ENCODE peak calls at places on chromosomes 1 and 21, in nine cellular contexts. One of them, this sample, is unnamed.

GRCh38 chr1:58968360-58968952 is 184.6 kb upstream of the JUN start:
- DNase-seq in endothelial cell: no peak
- DNase-seq in stomach: peak; percentile 87
- DNase-seq in astrocyte of the cerebellum: peak; percentile 32
- DNase-seq in PC-9: no peak
- DNase-seq in mammary epithelial cell: no peak
- DNase-seq in GM12865: peak; percentile 95
- DNase-seq in chondrocyte: no peak
- DNase-seq in fibroblast of mammary gland: peak; percentile 72
- DNase-seq in this sample: no peak

GRCh38 chr1:244713329-244713728 is 60.4 kb downstream of the DESI2 start:
- DNase-seq in astrocyte of the cerebellum: no peak
- DNase-seq in chondrocyte: no peak
- DNase-seq in stomach: no peak
- DNase-seq in mammary epithelial cell: no peak
- DNase-seq in fibroblast of mammary gland: no peak
- DNase-seq in endothelial cell: no peak
- DNase-seq in PC-9: no peak
- DNase-seq in GM12865: no peak
- DNase-seq in this sample: no peak

GRCh38 chr1:154546264-154547043 is 12.0 kb downstream of the UBE2Q1 start:
- DNase-seq in endothelial cell: peak; percentile 77
- DNase-seq in astrocyte of the cerebellum: peak; percentile 9
- DNase-seq in PC-9: peak; percentile 39
- DNase-seq in stomach: peak; percentile 51
- DNase-seq in mammary epithelial cell: peak; percentile 44
- DNase-seq in fibroblast of mammary gland: peak; percentile 63
- DNase-seq in GM12865: peak; percentile 74
- DNase-seq in chondrocyte: no peak
- DNase-seq in this sample: peak; percentile 53

GRCh38 chr1:179447489-179447888 is 81.7 kb downstream of the AXDND1 start:
- DNase-seq in chondrocyte: no peak
- DNase-seq in endothelial cell: peak; percentile 25
- DNase-seq in PC-9: no peak
- DNase-seq in mammary epithelial cell: peak; percentile 4
- DNase-seq in astrocyte of the cerebellum: no peak
- DNase-seq in fibroblast of mammary gland: peak; percentile 10
- DNase-seq in stomach: no peak
- DNase-seq in GM12865: peak; percentile 24
- DNase-seq in this sample: no peak

GRCh38 chr1:238677567-238677966 is 708.8 kb upstream of the CHRM3 start:
- DNase-seq in fibroblast of mammary gland: peak; percentile 77
- DNase-seq in mammary epithelial cell: peak; percentile 38
- DNase-seq in stomach: no peak
- DNase-seq in chondrocyte: no peak
- DNase-seq in PC-9: no peak
- DNase-seq in astrocyte of the cerebellum: no peak
- DNase-seq in endothelial cell: no peak
- DNase-seq in GM12865: no peak
- DNase-seq in this sample: no peak

GRCh38 chr1:1120096-1120495 is 4.2 kb upstream of the C1orf159 start:
- DNase-seq in fibroblast of mammary gland: no peak
- DNase-seq in astrocyte of the cerebellum: no peak
- DNase-seq in chondrocyte: peak; percentile 48
- DNase-seq in stomach: no peak
- DNase-seq in PC-9: no peak
- DNase-seq in GM12865: no peak
- DNase-seq in mammary epithelial cell: no peak
- DNase-seq in endothelial cell: no peak
- DNase-seq in this sample: no peak

GRCh38 chr1:202807926-202808757 is at the start of gene KDM5B:
- DNase-seq in endothelial cell: peak; percentile 69
- DNase-seq in astrocyte of the cerebellum: peak; percentile 31
- DNase-seq in stomach: peak; percentile 77
- DNase-seq in mammary epithelial cell: peak; percentile 70
- DNase-seq in PC-9: peak; percentile 61
- DNase-seq in GM12865: peak; percentile 59
- DNase-seq in chondrocyte: peak; percentile 91
- DNase-seq in fibroblast of mammary gland: peak; percentile 66
- DNase-seq in this sample: peak; percentile 69

GRCh38 chr1:45802343-45803298 is 791 bp upstream of the MAST2 start:
- DNase-seq in fibroblast of mammary gland: peak; percentile 99
- DNase-seq in stomach: peak; percentile 59
- DNase-seq in astrocyte of the cerebellum: peak; percentile 87
- DNase-seq in mammary epithelial cell: peak; percentile 92
- DNase-seq in chondrocyte: no peak
- DNase-seq in endothelial cell: peak; percentile 9
- DNase-seq in GM12865: peak; percentile 62
- DNase-seq in PC-9: peak; percentile 90
- DNase-seq in this sample: peak; percentile 16

GRCh38 chr1:160877221-160877620 is 7.8 kb downstream of the ITLN1 start:
- DNase-seq in fibroblast of mammary gland: no peak
- DNase-seq in PC-9: no peak
- DNase-seq in chondrocyte: no peak
- DNase-seq in mammary epithelial cell: no peak
- DNase-seq in astrocyte of the cerebellum: no peak
- DNase-seq in GM12865: peak; percentile 48
- DNase-seq in endothelial cell: no peak
- DNase-seq in stomach: no peak
- DNase-seq in this sample: no peak
- TF ChIP-seq CTCF in fibroblast of mammary gland: no peak
- TF ChIP-seq CTCF in PC-9: no peak
- TF ChIP-seq CTCF in chondrocyte: no peak
- TF ChIP-seq CTCF in mammary epithelial cell: no peak
- TF ChIP-seq CTCF in astrocyte of the cerebellum: no peak
- TF ChIP-seq CTCF in GM12865: peak; percentile 25
- TF ChIP-seq CTCF in endothelial cell: no peak
- TF ChIP-seq CTCF in stomach: no peak
- TF ChIP-seq CTCF in this sample: peak; percentile 21

DNA sequence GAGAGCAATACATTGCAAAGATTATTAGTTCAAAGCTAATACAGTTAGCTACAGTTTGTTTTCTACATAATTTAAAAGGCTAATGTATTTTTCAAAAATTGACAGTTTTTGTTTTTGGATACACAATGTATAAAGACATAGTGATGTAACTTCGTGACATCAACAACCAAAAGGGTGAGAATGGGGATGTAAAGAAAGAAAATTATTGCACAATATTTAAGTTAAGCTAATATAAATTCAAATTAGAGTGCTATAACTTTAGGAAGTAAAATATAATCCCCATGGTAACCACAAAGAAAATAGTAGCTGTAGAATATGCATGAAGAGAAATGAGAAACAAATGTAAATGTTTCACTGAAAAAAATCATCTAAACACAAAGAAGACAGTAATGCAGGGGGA is 334.4 kb upstream of the DEPDC1 start:
- DNase-seq in stomach: no peak
- DNase-seq in endothelial cell: no peak
- DNase-seq in mammary epithelial cell: no peak
- DNase-seq in PC-9: no peak
- DNase-seq in GM12865: no peak
- DNase-seq in fibroblast of mammary gland: no peak
- DNase-seq in chondrocyte: no peak
- DNase-seq in astrocyte of the cerebellum: no peak
- DNase-seq in this sample: no peak
- TF ChIP-seq CTCF in stomach: no peak
- TF ChIP-seq CTCF in endothelial cell: no peak
- TF ChIP-seq CTCF in mammary epithelial cell: no peak
- TF ChIP-seq CTCF in PC-9: no peak
- TF ChIP-seq CTCF in GM12865: no peak
- TF ChIP-seq CTCF in fibroblast of mammary gland: no peak
- TF ChIP-seq CTCF in chondrocyte: no peak
- TF ChIP-seq CTCF in astrocyte of the cerebellum: no peak
- TF ChIP-seq CTCF in this sample: no peak

DNA sequence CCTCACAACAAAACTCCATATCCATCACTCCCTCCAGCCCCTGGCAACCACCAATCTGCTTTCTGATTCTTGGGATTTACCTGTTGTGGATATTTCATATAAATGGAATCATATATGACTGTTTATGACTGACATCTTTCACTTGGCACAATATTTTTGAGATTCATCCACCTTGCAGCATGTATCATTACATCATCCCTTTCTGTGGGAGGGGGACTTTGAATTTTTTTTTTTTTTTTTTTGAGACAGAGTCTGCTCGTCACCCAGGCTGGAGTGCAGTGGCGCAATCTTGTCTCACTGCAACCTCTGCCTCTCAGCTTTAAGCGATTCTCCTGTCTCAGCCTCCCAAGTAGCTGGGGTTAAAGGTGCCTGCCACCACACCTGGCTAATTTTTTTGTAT is 128.2 kb downstream of the ITSN1 start:
- DNase-seq in endothelial cell: no peak
- DNase-seq in stomach: no peak
- DNase-seq in mammary epithelial cell: no peak
- DNase-seq in chondrocyte: no peak
- DNase-seq in fibroblast of mammary gland: no peak
- DNase-seq in PC-9: no peak
- DNase-seq in GM12865: no peak
- DNase-seq in astrocyte of the cerebellum: no peak
- DNase-seq in this sample: no peak
- TF ChIP-seq CTCF in endothelial cell: no peak
- TF ChIP-seq CTCF in stomach: no peak
- TF ChIP-seq CTCF in mammary epithelial cell: no peak
- TF ChIP-seq CTCF in chondrocyte: no peak
- TF ChIP-seq CTCF in fibroblast of mammary gland: no peak
- TF ChIP-seq CTCF in PC-9: no peak
- TF ChIP-seq CTCF in GM12865: no peak
- TF ChIP-seq CTCF in astrocyte of the cerebellum: no peak
- TF ChIP-seq CTCF in this sample: no peak

GRCh38 chr1:109838838-109839240 is 71.8 kb upstream of the CSF1 start:
- DNase-seq in chondrocyte: no peak
- DNase-seq in GM12865: no peak
- DNase-seq in PC-9: peak; percentile 34
- DNase-seq in astrocyte of the cerebellum: no peak
- DNase-seq in fibroblast of mammary gland: peak; percentile 75
- DNase-seq in mammary epithelial cell: peak; percentile 57
- DNase-seq in endothelial cell: no peak
- DNase-seq in stomach: no peak
- DNase-seq in this sample: no peak
- TF ChIP-seq CTCF in chondrocyte: no peak
- TF ChIP-seq CTCF in GM12865: no peak
- TF ChIP-seq CTCF in PC-9: no peak
- TF ChIP-seq CTCF in astrocyte of the cerebellum: no peak
- TF ChIP-seq CTCF in fibroblast of mammary gland: peak; percentile 34
- TF ChIP-seq CTCF in mammary epithelial cell: peak; percentile 15
- TF ChIP-seq CTCF in endothelial cell: no peak
- TF ChIP-seq CTCF in stomach: no peak
- TF ChIP-seq CTCF in this sample: no peak

GRCh38 chr1:33147997-33148314 is 33.9 kb downstream of the TRIM62 start:
- DNase-seq in mammary epithelial cell: no peak
- DNase-seq in astrocyte of the cerebellum: no peak
- DNase-seq in chondrocyte: no peak
- DNase-seq in PC-9: no peak
- DNase-seq in endothelial cell: no peak
- DNase-seq in GM12865: peak; percentile 13
- DNase-seq in fibroblast of mammary gland: peak; percentile 63
- DNase-seq in stomach: no peak
- DNase-seq in this sample: no peak
- TF ChIP-seq CTCF in mammary epithelial cell: peak; percentile 46
- TF ChIP-seq CTCF in astrocyte of the cerebellum: peak; percentile 49
- TF ChIP-seq CTCF in chondrocyte: peak; percentile 71
- TF ChIP-seq CTCF in PC-9: peak; percentile 40
- TF ChIP-seq CTCF in endothelial cell: peak; percentile 27
- TF ChIP-seq CTCF in GM12865: peak; percentile 30
- TF ChIP-seq CTCF in fibroblast of mammary gland: peak; percentile 63
- TF ChIP-seq CTCF in stomach: no peak
- TF ChIP-seq CTCF in this sample: peak; percentile 38

GRCh38 chr1:37931493-37932158 is 15.2 kb downstream of the INPP5B start:
- DNase-seq in astrocyte of the cerebellum: peak; percentile 83
- DNase-seq in mammary epithelial cell: peak; percentile 98
- DNase-seq in chondrocyte: peak; percentile 97
- DNase-seq in GM12865: peak; percentile 96
- DNase-seq in stomach: peak; percentile 98
- DNase-seq in PC-9: peak; percentile 96
- DNase-seq in fibroblast of mammary gland: peak; percentile 89
- DNase-seq in endothelial cell: peak; percentile 97
- DNase-seq in this sample: peak; percentile 97
- TF ChIP-seq CTCF in astrocyte of the cerebellum: no peak
- TF ChIP-seq CTCF in mammary epithelial cell: no peak
- TF ChIP-seq CTCF in chondrocyte: peak; percentile 21
- TF ChIP-seq CTCF in GM12865: no peak
- TF ChIP-seq CTCF in stomach: peak; percentile 33
- TF ChIP-seq CTCF in PC-9: no peak
- TF ChIP-seq CTCF in fibroblast of mammary gland: no peak
- TF ChIP-seq CTCF in endothelial cell: no peak
- TF ChIP-seq CTCF in this sample: no peak